ENCODE peak calls at places on chromosomes 7 and 10, in ten cellular contexts. Y, U, O, S, E, Z, M, A, I and V are unnamed samples.

GRCh38 chr7:25731035-25731880 is 420.7 kb upstream of the NFE2L3 start:
- DNase-seq in A (no peak), I (no peak), Z (no peak), Y (no peak), S (no peak), M (no peak), E (no peak), O (no peak), U (no peak), V (no peak)

GRCh38 chr7:63072806-63073205 is 925.8 kb upstream of the ZNF722 start:
- DNase-seq in S (no peak), E (no peak), U (no peak), M (no peak), I (no peak), O (no peak), A (no peak), Z (no peak), Y (no peak), V (no peak)

GRCh38 chr10:62582804-62583208 is 208.6 kb downstream of the ZNF365 start:
- DNase-seq in A (no peak), U (no peak), Y (peak; percentile 42), E (no peak), M (no peak), Z (peak; percentile 17), I (peak; percentile 91), S (peak; percentile 70), O (no peak), V (peak; percentile 86)

GRCh38 chr10:13788701-13789447 is 202.1 kb downstream of the PRPF18 start:
- DNase-seq in U (no peak), O (no peak), Z (peak; percentile 31), M (peak; percentile 28), I (peak; percentile 83), A (no peak), E (no peak), Y (peak; percentile 22), S (peak; percentile 27), V (no peak)

GRCh38 chr7:38760226-38760625 is 129.1 kb upstream of the AMPH start:
- DNase-seq in U (no peak), E (no peak), Y (no peak), S (no peak), Z (no peak), A (no peak), O (no peak), M (no peak), I (no peak), V (no peak)

GRCh38 chr10:48574322-48574796 is 30.5 kb downstream of the ARHGAP22 start:
- DNase-seq in I (no peak), Z (no peak), Y (no peak), M (no peak), O (no peak), U (no peak), S (no peak), E (no peak), A (no peak), V (no peak)

GRCh38 chr10:127913368-127913759 is 6.5 kb downstream of the PTPRE start:
- DNase-seq in O (no peak), E (no peak), I (no peak), M (no peak), Y (no peak), Z (no peak), A (no peak), S (no peak), U (no peak), V (no peak)

GRCh38 chr10:121096617-121097431 is 245.7 kb downstream of the WDR11 start:
- DNase-seq in M (no peak), U (no peak), Z (no peak), Y (peak; percentile 22), S (peak; percentile 44), O (peak; percentile 25), A (no peak), I (no peak), E (no peak), V (no peak)

GRCh38 chr10:63120554-63120953 is 12.6 kb upstream of the NRBF2 start:
- DNase-seq in O (no peak), Y (no peak), M (no peak), U (no peak), E (no peak), Z (no peak), I (no peak), A (no peak), S (no peak), V (peak; percentile 83)

GRCh38 chr7:81004098-81004497 is 85.2 kb upstream of the SEMA3C start:
- DNase-seq in S (no peak), O (no peak), Z (no peak), U (no peak), M (no peak), A (no peak), Y (no peak), E (no peak), I (no peak), V (no peak)

GRCh38 chr7:134298902-134299683 is 17.6 kb downstream of the SLC35B4 start:
- DNase-seq in E (no peak), M (peak; percentile 91), A (no peak), O (no peak), I (peak; percentile 92), Y (peak; percentile 48), S (no peak), Z (no peak), U (no peak), V (peak; percentile 74)

DNA sequence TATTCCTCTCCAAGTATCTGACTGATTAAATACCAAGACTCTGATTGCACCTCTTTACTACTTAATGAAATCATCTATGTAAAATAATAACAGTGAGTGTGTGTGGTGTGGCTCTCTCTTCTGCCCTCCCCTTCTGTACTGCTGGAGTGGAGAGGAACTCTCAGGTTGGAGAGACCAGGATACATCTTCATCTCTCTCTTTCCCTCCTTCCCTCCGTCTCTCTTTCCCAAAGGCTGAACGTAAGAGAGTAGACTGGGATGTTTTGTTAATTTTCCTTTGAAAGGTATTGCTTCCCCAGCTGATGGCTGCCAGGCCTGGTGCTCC is 272 bp upstream of the GJC3 start:
- DNase-seq in Y (no peak), S (no peak), E (no peak), U (no peak), O (no peak), A (no peak), Z (no peak), M (no peak), I (no peak), V (no peak)
- H3K4me3 ChIP-seq in Y (no peak overlapping the region), S (no peak overlapping the region), E (no peak overlapping the region), U (no peak overlapping the region), O (peak overlapping the region; percentile 47), A (peak overlapping the region; percentile 43), Z (no peak overlapping the region), M (peak overlapping the region; percentile 40), I (no peak overlapping the region), V (peak overlapping the region; percentile 31)

DNA sequence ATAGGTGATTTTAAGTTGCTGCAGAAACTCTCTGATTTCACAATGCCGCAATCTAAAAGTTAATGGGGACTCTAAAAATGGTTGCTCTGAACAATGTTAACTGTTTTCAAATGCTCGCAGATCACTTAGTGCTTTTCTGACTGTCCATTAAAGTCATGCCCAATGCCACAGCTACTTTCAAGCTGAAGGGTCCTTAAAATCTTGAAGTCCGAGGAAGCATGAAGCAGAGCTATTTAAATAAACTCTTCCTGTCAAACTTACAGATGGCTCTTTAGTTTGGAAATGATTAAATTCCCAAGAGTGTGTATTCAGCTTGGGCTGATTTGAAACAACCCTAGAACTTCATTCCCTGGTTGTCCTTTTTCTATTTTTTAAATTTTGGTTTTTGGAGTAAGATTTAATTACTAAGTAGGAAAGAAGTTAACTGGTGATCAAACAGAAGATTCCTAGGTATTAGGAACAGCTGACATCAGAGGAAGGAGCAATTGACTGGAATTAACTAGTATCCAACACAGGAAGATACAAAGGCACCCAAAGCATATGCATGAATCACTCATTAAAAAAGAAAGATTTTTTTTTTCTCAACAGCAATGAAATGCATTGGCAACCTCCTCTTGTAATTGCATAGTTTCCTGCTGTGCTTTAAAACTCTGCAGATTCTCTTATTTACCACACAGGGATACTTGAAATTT is 105.1 kb downstream of the NRP1 start:
- DNase-seq in U (no peak), Z (no peak), M (no peak), O (no peak), Y (no peak), I (no peak), E (no peak), A (no peak), S (no peak), V (no peak)
- H3K27ac ChIP-seq in U (no peak overlapping the region), Z (no peak overlapping the region), M (no peak overlapping the region), O (no peak overlapping the region), Y (no peak overlapping the region), I (no peak overlapping the region), E (no peak overlapping the region), A (peak overlapping the region; percentile 71), S (no peak overlapping the region), V (no peak overlapping the region)

GRCh38 chr7:17234398-17235021 is 63.9 kb upstream of the AHR start:
- DNase-seq in O (no peak), M (no peak), Y (peak; percentile 14), U (peak; percentile 87), Z (no peak), I (no peak), A (peak; percentile 94), E (peak; percentile 74), S (peak; percentile 52), V (peak; percentile 55)
- H3K4me3 ChIP-seq in O (no peak overlapping the region), M (no peak overlapping the region), Y (no peak overlapping the region), U (no peak overlapping the region), Z (no peak overlapping the region), I (no peak overlapping the region), A (no peak overlapping the region), E (peak overlapping the region; percentile 46), S (no peak overlapping the region), V (no peak overlapping the region)

GRCh38 chr7:111380945-111381344 is 181.3 kb downstream of the IMMP2L start:
- DNase-seq in Y (no peak), I (no peak), Z (no peak), S (no peak), U (no peak), E (peak; percentile 4), O (no peak), A (no peak), M (no peak), V (no peak)
- H3K27ac ChIP-seq in Y (no peak overlapping the region), I (no peak overlapping the region), Z (no peak overlapping the region), S (no peak overlapping the region), U (no peak overlapping the region), E (no peak overlapping the region), O (no peak overlapping the region), A (no peak overlapping the region), M (no peak overlapping the region), V (no peak overlapping the region)

GRCh38 chr10:119818889-119819270 is 53.8 kb downstream of the MCMBP start:
- DNase-seq in S (no peak), Z (no peak), I (no peak), O (no peak), A (no peak), U (no peak), E (no peak), Y (no peak), M (peak; percentile 21), V (no peak)
- H3K4me3 ChIP-seq in S (peak overlapping the region; percentile 25), Z (no peak overlapping the region), I (peak overlapping the region; percentile 47), O (no peak overlapping the region), A (no peak overlapping the region), U (no peak overlapping the region), E (no peak overlapping the region), Y (no peak overlapping the region), M (peak overlapping the region; percentile 65), V (peak overlapping the region; percentile 57)

GRCh38 chr10:15813415-15813814 is 46.9 kb downstream of the MINDY3 start:
- DNase-seq in E (no peak), O (no peak), I (no peak), Z (no peak), A (no peak), Y (no peak), U (no peak), M (no peak), S (no peak), V (no peak)
- H3K27ac ChIP-seq in E (no peak overlapping the region), O (no peak overlapping the region), I (no peak overlapping the region), Z (no peak overlapping the region), A (no peak overlapping the region), Y (no peak overlapping the region), U (no peak overlapping the region), M (no peak overlapping the region), S (no peak overlapping the region), V (no peak overlapping the region)

GRCh38 chr10:101091546-101092290 is 29.9 kb downstream of the KAZALD1 start:
- DNase-seq in I (no peak), S (no peak), A (no peak), Y (no peak), Z (no peak), O (no peak), U (peak; percentile 78), E (no peak), M (no peak), V (no peak)
- H3K4me3 ChIP-seq in I (no peak overlapping the region), S (no peak overlapping the region), A (no peak overlapping the region), Y (no peak overlapping the region), Z (no peak overlapping the region), O (no peak overlapping the region), U (no peak overlapping the region), E (no peak overlapping the region), M (no peak overlapping the region), V (no peak overlapping the region)